ENCODE peak calls at places on chromosome 17, in six cellular contexts. Y, P, F, U, H and Z are unnamed samples.

GRCh38 chr17:14793237-14793636 is 471.9 kb downstream of the PMP22 start:
- DNase-seq in U (no peak), Y (no peak), P (no peak), H (no peak), F (no peak), Z (no peak)

GRCh38 chr17:81487487-81488275 is 24.9 kb downstream of the ACTG1 start:
- DNase-seq in Y (peak), H (peak), F (peak), U (peak), P (peak), Z (peak)

GRCh38 chr17:68197091-68197996 is 50.5 kb upstream of the AMZ2 start:
- DNase-seq in U (no peak), H (no peak), F (no peak), Y (no peak), P (no peak), Z (no peak)

GRCh38 chr17:14301279-14301760 is 439 bp downstream of the HS3ST3B1 start:
- DNase-seq in U (peak), H (no peak), P (no peak), Y (no peak), F (no peak), Z (no peak)

GRCh38 chr17:63029520-63029919 is 63.5 kb downstream of the TANC2 start:
- DNase-seq in Y (no peak), H (no peak), F (peak), U (no peak), P (no peak), Z (no peak)

GRCh38 chr17:4003501-4004421 is 39.5 kb upstream of the ATP2A3 start:
- DNase-seq in Y (peak), P (peak), H (no peak), U (no peak), F (no peak), Z (no peak)

GRCh38 chr17:51189628-51190027 is 23.4 kb downstream of the NME2 start:
- DNase-seq in P (no peak), U (no peak), H (no peak), F (no peak), Y (no peak), Z (no peak)

GRCh38 chr17:10616502-10617119 is 40.5 kb downstream of the MYH3 start:
- DNase-seq in P (peak), Y (peak), U (peak), H (peak), F (peak), Z (peak)

GRCh38 chr17:72167593-72167992 is 46.8 kb downstream of the SOX9 start:
- DNase-seq in U (no peak), P (no peak), Y (no peak), F (no peak), H (no peak), Z (no peak)

GRCh38 chr17:31509095-31509804 is 117.8 kb downstream of the RAB11FIP4 start:
- DNase-seq in U (no peak), F (no peak), P (no peak), H (no peak), Y (no peak), Z (no peak)

GRCh38 chr17:48834973-48835372 is 4.1 kb downstream of the CALCOCO2 start:
- DNase-seq in Y (no peak), F (no peak), H (no peak), P (no peak), U (no peak), Z (no peak)

GRCh38 chr17:1029196-1029911 is 32.4 kb downstream of the TIMM22 start:
- DNase-seq in H (no peak), F (peak), U (no peak), P (peak), Y (peak), Z (no peak)

GRCh38 chr17:77491921-77492445 is 351.2 kb downstream of the SEC14L1 start:
- DNase-seq in P (peak), U (no peak), H (no peak), Y (no peak), F (no peak), Z (peak)

GRCh38 chr17:79082311-79083190 is 7.9 kb downstream of the ENGASE start:
- DNase-seq in U (peak), F (peak), Y (peak), P (no peak), H (no peak), Z (peak)

GRCh38 chr17:41338961-41339485 is 11.6 kb downstream of the KRT33A start:
- DNase-seq in U (no peak), F (peak), P (no peak), H (peak), Y (no peak), Z (no peak)

GRCh38 chr17:57085448-57086068 is 512 bp downstream of the AKAP1 start:
- DNase-seq in F (peak), H (peak), Y (peak), P (peak), U (peak), Z (peak)

GRCh38 chr17:17780941-17781590 is 55.7 kb downstream of the SREBF1 start:
- DNase-seq in Y (no peak), H (no peak), F (no peak), P (no peak), U (no peak), Z (no peak)

GRCh38 chr17:76726766-76727718 is at the start of gene METTL23:
- DNase-seq in H (peak), U (peak), P (peak), F (peak), Y (peak), Z (peak)

GRCh38 chr17:37570527-37571093 is 38.6 kb downstream of the SYNRG start:
- DNase-seq in P (no peak), F (peak), Y (peak), H (peak), U (peak), Z (no peak)